ENCODE peak calls at places on chromosomes 6 and 20, in four cellular contexts. M is mesendoderm, X is neuronal stem cell, F is mesenchymal stem cell. A is an unnamed sample.
A peak's percentile ranks its signal among the peaks of the same experiment; 100 is the strongest.

GRCh38 chr6:3314176-3314575 is 55.4 kb downstream of the PSMG4 start:
- DNase-seq in M (no peak), X (no peak), F (no peak), A (no peak)

GRCh38 chr6:119129148-119129967 is 50.9 kb upstream of the FAM184A start:
- DNase-seq in M (peak; percentile 84), X (peak; percentile 64), F (peak; percentile 85), A (peak; percentile 76)

GRCh38 chr6:159692303-159693127 is 526 bp downstream of the SOD2 start:
- DNase-seq in M (peak; percentile 61), X (peak; percentile 27), F (peak; percentile 73), A (peak; percentile 42)

GRCh38 chr6:77565370-77565769 is 87.5 kb upstream of the MEI4 start:
- DNase-seq in M (no peak), X (no peak), F (no peak), A (no peak)

GRCh38 chr20:41671143-41671542 is 53.0 kb upstream of the CHD6 start:
- DNase-seq in M (peak; percentile 73), X (no peak), F (no peak), A (no peak)

GRCh38 chr6:32213649-32214048 is 10.2 kb downstream of the NOTCH4 start:
- DNase-seq in M (no peak), X (no peak), F (no peak), A (no peak)

GRCh38 chr6:80548496-80548895 is 442.0 kb downstream of the BCKDHB start:
- DNase-seq in M (no peak), X (no peak), F (no peak), A (peak; percentile 51)

GRCh38 chr6:41460742-41461336 is 85.3 kb upstream of the FOXP4 start:
- DNase-seq in M (peak; percentile 25), X (no peak), F (no peak), A (no peak)

GRCh38 chr6:166325383-166326042 is 16.8 kb downstream of the SFT2D1 start:
- DNase-seq in M (peak; percentile 70), X (no peak), F (no peak), A (no peak)

GRCh38 chr6:3522561-3523287 is 65.9 kb upstream of the SLC22A23 start:
- DNase-seq in M (peak; percentile 77), X (no peak), F (peak; percentile 43), A (peak; percentile 91)

GRCh38 chr6:35876902-35877301 is 44.0 kb downstream of the SRPK1 start:
- DNase-seq in M (no peak), X (no peak), F (no peak), A (no peak)

GRCh38 chr6:92408350-92408749 is 1011.0 kb downstream of the EPHA7 start:
- DNase-seq in M (no peak), X (no peak), F (no peak), A (no peak)

GRCh38 chr6:68967549-68968300 is 332.6 kb downstream of the ADGRB3 start:
- DNase-seq in M (peak; percentile 71), X (peak; percentile 63), F (peak; percentile 56), A (peak; percentile 29)

GRCh38 chr20:32807706-32808105 is 12.0 kb upstream of the MAPRE1 start:
- DNase-seq in M (peak; percentile 57), X (peak; percentile 67), F (no peak), A (no peak)

GRCh38 chr6:1424306-1424927 is 35.0 kb downstream of the FOXF2 start:
- DNase-seq in M (peak; percentile 79), X (peak; percentile 17), F (peak; percentile 61), A (peak; percentile 77)

GRCh38 chr6:168905451-168906090 is 348.1 kb downstream of the THBS2 start:
- DNase-seq in M (peak; percentile 49), X (no peak), F (no peak), A (no peak)

GRCh38 chr6:18997375-18997826 is 610.3 kb downstream of the RNF144B start:
- DNase-seq in M (peak; percentile 81), X (peak; percentile 43), F (peak; percentile 19), A (peak; percentile 41)

GRCh38 chr6:3412779-3413500 is 43.9 kb downstream of the SLC22A23 start:
- DNase-seq in M (no peak), X (no peak), F (no peak), A (no peak)

GRCh38 chr6:132207991-132208390 is 193.3 kb downstream of the MOXD1 start:
- DNase-seq in M (no peak), X (no peak), F (no peak), A (no peak)

GRCh38 chr6:11242709-11243108 is 10.2 kb upstream of the NEDD9 start:
- DNase-seq in M (no peak), X (no peak), F (no peak), A (no peak)

GRCh38 chr6:11244387-11245126 is 12.1 kb upstream of the NEDD9 start:
- DNase-seq in M (no peak), X (no peak), F (no peak), A (no peak)

GRCh38 chr6:11241154-11241792 is 8.8 kb upstream of the NEDD9 start:
- DNase-seq in M (no peak), X (no peak), F (no peak), A (no peak)

GRCh38 chr6:11243861-11244260 is 11.4 kb upstream of the NEDD9 start:
- DNase-seq in M (no peak), X (no peak), F (no peak), A (no peak)

GRCh38 chr6:11241793-11242201 is 9.3 kb upstream of the NEDD9 start:
- DNase-seq in M (peak; percentile 85), X (peak; percentile 55), F (no peak), A (no peak)
- H2AK5ac ChIP-seq in M (no peak overlapping the region), X (no peak overlapping the region), F (no peak overlapping the region), A (no peak overlapping the region)

GRCh38 chr6:26224940-26225847 is 138.0 kb downstream of the HFE start:
- DNase-seq in M (peak; percentile 99), X (peak; percentile 85), F (peak; percentile 97), A (peak; percentile 97)
- H2AK5ac ChIP-seq in M (no peak overlapping the region), X (no peak overlapping the region), F (no peak overlapping the region), A (peak overlapping the region; percentile 67)

GRCh38 chr20:40646321-40647212 is 42.5 kb downstream of the MAFB start:
- DNase-seq in M (no peak), X (no peak), F (no peak), A (no peak)
- H2AK5ac ChIP-seq in M (no peak overlapping the region), X (no peak overlapping the region), F (no peak overlapping the region), A (no peak overlapping the region)

GRCh38 chr6:167467793-167468431 is 143.0 kb downstream of the TTLL2 start:
- DNase-seq in M (no peak), X (no peak), F (no peak), A (no peak)
- H2AK5ac ChIP-seq in M (no peak overlapping the region), X (no peak overlapping the region), F (no peak overlapping the region), A (no peak overlapping the region)

GRCh38 chr20:57442888-57443239 is 51.7 kb downstream of the RBM38 start:
- DNase-seq in M (no peak), X (no peak), F (no peak), A (no peak)

GRCh38 chr20:57439993-57440392 is 48.8 kb downstream of the RBM38 start:
- DNase-seq in M (no peak), X (no peak), F (no peak), A (no peak)

GRCh38 chr20:57442160-57442887 is 51.1 kb downstream of the RBM38 start:
- DNase-seq in M (no peak), X (no peak), F (no peak), A (no peak)

GRCh38 chr20:57440678-57441509 is 49.7 kb downstream of the RBM38 start:
- DNase-seq in M (peak; percentile 52), X (no peak), F (no peak), A (peak; percentile 66)

GRCh38 chr20:57441510-57442154 is 50.4 kb downstream of the RBM38 start:
- DNase-seq in M (no peak), X (no peak), F (no peak), A (no peak)
- H2AK5ac ChIP-seq in M (no peak overlapping the region), X (peak overlapping the region; percentile 85), F (no peak overlapping the region), A (peak overlapping the region; percentile 46)

DNA sequence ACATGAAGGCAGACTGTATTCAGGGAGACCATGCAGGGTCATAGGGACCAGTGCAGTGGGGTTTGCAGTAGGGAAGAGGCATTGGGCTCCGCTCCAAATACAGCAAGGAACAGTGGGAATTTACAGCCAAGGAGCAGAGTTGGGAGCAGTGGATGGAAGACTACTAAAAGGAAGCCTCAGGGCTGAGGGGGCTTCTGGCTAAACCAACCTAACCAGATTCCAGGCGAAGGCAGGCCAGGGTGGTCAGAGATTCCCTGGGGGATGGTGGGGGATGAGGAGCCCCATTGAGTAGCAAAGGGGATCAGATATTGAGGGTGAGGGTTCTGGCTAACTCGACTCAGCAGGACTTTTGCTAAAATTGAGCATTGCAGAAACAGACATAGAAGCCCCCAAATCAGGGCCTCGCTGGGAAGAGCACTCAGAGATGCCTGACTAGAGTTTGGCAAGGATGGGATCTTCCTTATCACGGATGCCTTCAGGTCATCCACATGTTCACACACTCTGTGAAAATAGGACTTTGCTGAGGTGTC is 172.0 kb downstream of the ZDHHC14 start:
- DNase-seq in M (no peak), X (no peak), F (no peak), A (no peak)
- H2AK5ac ChIP-seq in M (no peak overlapping the region), X (no peak overlapping the region), F (no peak overlapping the region), A (no peak overlapping the region)

GRCh38 chr20:57390604-57391438 is at the start of gene RBM38:
- DNase-seq in M (peak; percentile 87), X (peak; percentile 77), F (peak; percentile 45), A (peak; percentile 49)
- H2AK5ac ChIP-seq in M (no peak within 1 kb of the TSS), X (peak within 1 kb of the TSS; percentile 98), F (peak within 1 kb of the TSS; percentile 68), A (no peak within 1 kb of the TSS)

A was measured in IMR-90.